ENCODE peak calls at places on chromosomes 1 and 21, in five cellular contexts. B is HCT116, T is K562, F is HepG2, I is GM12878. J is an unnamed sample.

GRCh38 chr1:204258213-204259115 is 44.7 kb upstream of the GOLT1A start:
- DNase-seq in B (peak), I (no peak), T (peak), F (peak), J (no peak)

GRCh38 chr1:156806512-156807440 is 9.9 kb downstream of the SH2D2A start:
- DNase-seq in F (no peak), I (no peak), T (no peak), B (no peak), J (no peak)

GRCh38 chr21:36968414-36968813 is 1.9 kb upstream of the HLCS start:
- DNase-seq in B (no peak), T (no peak), I (no peak), F (no peak), J (no peak)

GRCh38 chr1:145990249-145991097 is 5.9 kb downstream of the TXNIP start:
- DNase-seq in B (no peak), F (peak), T (no peak), I (no peak), J (no peak)

GRCh38 chr21:39313457-39314154 is at the start of gene BRWD1:
- DNase-seq in I (no peak), T (peak), B (peak), F (peak), J (no peak)

GRCh38 chr1:156475568-156476500 is 24.7 kb downstream of the MEF2D start:
- DNase-seq in B (no peak), T (no peak), I (no peak), F (peak), J (no peak)

GRCh38 chr1:52102336-52103013 is 39.4 kb upstream of the ZFYVE9 start:
- DNase-seq in T (no peak), I (peak), F (no peak), B (no peak), J (no peak)

GRCh38 chr1:30302808-30303310 is 420.5 kb downstream of the MATN1 start:
- DNase-seq in T (no peak), I (no peak), B (no peak), F (no peak), J (no peak)

GRCh38 chr1:36253463-36253862 is 29.2 kb downstream of the THRAP3 start:
- DNase-seq in I (no peak), F (no peak), T (no peak), B (no peak), J (no peak)

GRCh38 chr1:182405578-182405977 is 5.1 kb upstream of the TEDDM1 start:
- DNase-seq in B (no peak), F (no peak), I (no peak), T (no peak), J (no peak)

GRCh38 chr1:36479505-36480051 is 3.1 kb downstream of the CSF3R start:
- DNase-seq in I (no peak), F (no peak), B (no peak), T (peak), J (no peak)

GRCh38 chr1:46300673-46301405 is 2.6 kb downstream of the LRRC41 start:
- DNase-seq in T (no peak), I (no peak), F (no peak), B (no peak), J (no peak)

GRCh38 chr1:30388386-30388785 is 335.0 kb downstream of the MATN1 start:
- DNase-seq in I (no peak), B (no peak), F (no peak), T (no peak), J (no peak)

GRCh38 chr1:59316497-59317128 is 19.7 kb downstream of the FGGY start:
- DNase-seq in F (no peak), I (peak), B (no peak), T (no peak), J (no peak)

GRCh38 chr21:26297856-26298255 is 127.3 kb upstream of the APP start:
- DNase-seq in B (no peak), T (no peak), I (no peak), F (no peak), J (no peak)

GRCh38 chr1:219160942-219161341 is 12.7 kb upstream of the LYPLAL1 start:
- DNase-seq in B (no peak), F (no peak), T (no peak), I (no peak), J (no peak)

GRCh38 chr1:8525291-8526275 is 207.7 kb downstream of the SLC45A1 start:
- DNase-seq in I (peak), B (peak), F (peak), T (peak), J (peak)
- TF ChIP-seq POLR2AphosphoS5 in I (no peak), B (peak), F (no peak), T (peak), J (peak)

GRCh38 chr1:6247651-6248050 is 3.7 kb downstream of the HES3 start:
- DNase-seq in T (no peak), F (no peak), B (no peak), I (no peak), J (no peak)

GRCh38 chr1:6249732-6250689 is 6.0 kb downstream of the HES3 start:
- DNase-seq in F (peak), I (no peak), B (no peak), T (peak), J (no peak)

GRCh38 chr1:6251233-6251632 is 7.3 kb downstream of the HES3 start:
- DNase-seq in F (no peak), I (no peak), T (no peak), B (no peak), J (no peak)

GRCh38 chr1:6248161-6248776 is 4.3 kb downstream of the HES3 start:
- DNase-seq in I (no peak), T (no peak), F (no peak), B (no peak), J (no peak)

DNA sequence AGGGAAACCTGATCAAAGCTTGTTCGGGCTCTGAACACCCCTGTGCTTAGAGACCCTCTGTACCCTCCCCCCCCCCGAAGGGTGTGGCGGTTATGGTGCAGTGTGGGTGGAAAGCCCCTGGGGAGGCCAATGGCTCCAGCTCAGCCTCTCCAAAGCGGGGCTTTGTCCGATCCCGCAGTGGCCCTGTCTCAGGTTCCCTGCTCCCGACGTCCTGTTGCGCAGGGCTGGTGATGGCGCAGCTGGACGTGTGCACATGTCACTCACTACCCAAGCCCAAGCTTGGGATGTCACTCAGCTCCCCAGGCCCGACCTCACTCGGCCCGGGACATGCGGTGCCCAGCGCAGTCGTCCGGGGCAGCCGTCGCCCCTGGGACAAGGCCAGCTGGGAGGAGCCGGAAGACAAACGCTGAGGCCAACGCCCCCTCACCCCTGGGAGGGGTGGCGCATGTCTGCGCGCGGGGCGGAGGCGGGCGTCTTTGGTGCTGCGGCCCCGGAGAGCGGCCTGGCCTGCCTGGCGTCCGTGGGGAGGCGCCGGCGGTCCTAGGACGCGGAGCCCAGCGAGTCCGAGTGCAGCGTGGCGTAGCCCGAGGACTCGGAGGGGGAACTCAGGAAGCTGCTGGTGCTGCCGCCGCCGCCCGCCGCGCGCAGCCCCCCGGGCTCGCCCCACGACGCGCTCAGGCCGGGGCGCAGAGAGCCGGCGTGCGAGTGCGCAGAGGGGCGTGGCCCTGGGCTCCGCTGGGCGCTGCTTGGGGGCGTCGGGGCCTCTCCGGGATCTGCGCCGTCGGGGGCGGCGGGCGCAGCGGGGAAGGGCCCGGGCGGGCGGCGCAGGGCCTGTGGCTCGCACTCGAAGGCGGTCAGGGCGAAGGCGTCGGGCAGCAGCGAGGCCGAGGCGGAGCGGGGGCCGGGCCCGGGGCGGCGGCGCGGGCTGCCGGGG is 5.1 kb downstream of the HES3 start:
- DNase-seq in B (peak), F (no peak), I (no peak), T (peak), J (no peak)
- H3K9ac ChIP-seq in B (peak), F (no peak), I (no peak), T (peak), J (no peak)

GRCh38 chr1:247111636-247112478 is 7.7 kb upstream of the ZNF669 start:
- DNase-seq in T (peak), F (peak), B (no peak), I (no peak), J (no peak)
- TF ChIP-seq POLR2AphosphoS5 in T (no peak), F (peak), B (no peak), I (no peak), J (no peak)

DNA sequence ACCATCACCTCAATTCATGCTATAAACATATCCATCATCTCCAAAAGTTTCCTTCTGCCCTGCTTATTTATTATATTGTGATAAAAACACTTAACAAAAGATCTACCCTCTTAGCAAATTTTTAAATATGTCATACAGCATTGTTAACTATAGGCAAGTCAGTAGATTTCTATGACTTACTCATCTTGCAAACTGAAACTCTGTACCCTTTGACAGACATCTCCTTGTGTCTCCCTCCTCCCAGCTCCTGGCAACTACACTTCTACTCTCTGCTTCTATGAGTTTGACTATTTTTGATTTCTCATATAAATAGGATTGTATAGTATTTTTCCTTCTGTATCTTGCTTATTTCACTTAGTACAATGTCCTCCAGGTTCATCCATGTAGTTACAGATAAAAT is 174.8 kb downstream of the TNFSF18 start:
- DNase-seq in F (no peak), I (no peak), T (no peak), B (no peak), J (no peak)
- H3K9ac ChIP-seq in F (no peak), I (no peak), T (no peak), B (no peak), J (no peak)

DNA sequence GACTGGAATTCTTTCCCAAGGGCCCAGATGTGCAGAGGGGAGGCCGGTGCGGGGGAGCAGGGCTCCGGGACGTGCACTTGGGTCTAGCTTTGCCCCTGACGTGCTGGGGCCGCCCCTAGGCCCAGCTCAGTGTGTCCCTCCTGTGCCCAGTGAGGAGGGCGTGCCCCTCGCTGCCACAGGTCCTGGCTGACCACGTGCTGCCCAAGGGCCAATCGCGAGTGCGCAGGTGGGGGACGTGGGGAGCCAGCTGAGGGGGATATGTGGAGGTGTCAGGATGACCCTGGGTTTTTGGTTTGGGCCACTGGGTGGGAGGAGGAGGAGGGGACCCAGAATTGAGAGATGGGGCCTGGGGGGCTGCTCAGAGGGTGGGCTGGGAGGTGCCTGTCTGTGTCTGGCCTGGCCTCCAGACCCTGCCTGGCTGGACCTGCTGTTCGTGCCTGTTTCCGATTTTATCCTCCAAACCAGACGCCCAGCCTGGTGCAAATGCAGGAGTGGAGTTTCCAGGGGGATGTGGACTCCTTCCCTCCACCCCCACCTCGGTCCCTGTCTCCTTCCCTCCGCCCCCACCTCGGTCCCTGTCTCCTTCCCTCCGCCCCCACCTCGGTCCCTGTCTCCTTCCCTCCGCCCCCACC is 6.1 kb upstream of the RNF223 start:
- DNase-seq in F (peak), T (peak), B (peak), I (no peak), J (no peak)
- TF ChIP-seq POLR2AphosphoS5 in F (peak), T (no peak), B (no peak), I (no peak), J (peak)

GRCh38 chr1:209692296-209692695 is 12.3 kb upstream of the HSD11B1 start:
- DNase-seq in B (no peak), I (no peak), T (no peak), F (no peak), J (no peak)
- H3K9ac ChIP-seq in B (no peak), I (no peak), T (no peak), F (no peak), J (no peak)

DNA sequence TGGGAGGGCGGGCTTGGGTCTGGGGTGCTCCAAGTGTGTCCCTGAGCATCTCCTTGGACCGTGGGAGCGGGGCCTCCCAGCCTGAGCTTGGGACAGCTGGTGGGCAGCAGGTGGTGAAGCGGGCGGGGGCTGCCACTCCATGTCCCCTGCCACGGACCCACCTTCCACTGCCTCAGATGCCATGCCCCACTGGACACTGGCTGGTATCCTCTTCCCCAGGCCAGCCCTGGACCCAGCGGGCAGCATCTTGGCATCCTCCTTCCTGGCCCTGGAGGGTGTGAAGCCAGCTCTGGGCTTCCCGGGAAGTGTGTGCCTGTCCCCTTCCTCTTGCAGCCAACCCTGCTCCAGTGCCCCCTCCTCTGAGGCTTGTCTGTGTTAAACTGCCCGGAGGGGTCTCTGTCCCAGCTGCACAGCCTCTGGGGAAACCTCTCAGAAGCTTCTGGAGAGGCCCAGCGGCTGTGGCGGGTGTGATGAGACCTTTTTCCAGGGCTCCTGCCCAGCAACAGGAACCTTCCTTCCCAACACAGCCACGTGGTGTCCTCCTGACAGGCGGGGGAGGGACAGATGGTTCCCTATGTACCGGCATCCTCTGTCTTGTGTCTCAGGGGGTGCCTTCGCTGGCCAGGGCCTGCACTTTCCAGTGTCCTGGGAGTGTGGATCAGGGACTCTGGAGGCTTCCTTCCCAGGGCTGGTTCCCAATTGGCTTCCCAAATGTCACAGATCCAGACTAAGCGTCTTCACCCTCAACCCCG is 81.6 kb upstream of the DISP3 start:
- DNase-seq in B (no peak), I (no peak), T (no peak), F (no peak), J (no peak)
- TF ChIP-seq POLR2AphosphoS5 in B (no peak), I (no peak), T (no peak), F (no peak), J (no peak)

J was measured in SK-N-MC.